ENCODE peak calls at places on chromosomes 5 and 9, in four cellular contexts. Q is neural progenitor cell; L is stimulated activated naive CD8-positive, alpha-beta T cell treated with anti-CD3 and anti-CD28 coated beads, Interleukin-15, amount 100 ng/mL, for 72 hours; W is EH. P is an unnamed sample.
A peak's percentile ranks its signal among the peaks of the same experiment; 100 is the strongest.

GRCh38 chr9:131446276-131446675 is 52.4 kb downstream of the PRRC2B start:
- DNase-seq in Q (no peak), L (no peak), W (no peak), P (no peak)

GRCh38 chr5:419970-420369 is 23.0 kb upstream of the EXOC3 start:
- DNase-seq in W (no peak), Q (no peak), L (no peak), P (no peak)

GRCh38 chr9:134317431-134318414 is 8.5 kb upstream of the RXRA start:
- DNase-seq in W (peak; percentile 89), L (no peak), Q (no peak), P (peak; percentile 49)

GRCh38 chr5:56358703-56359428 is 125.7 kb upstream of the ANKRD55 start:
- DNase-seq in Q (no peak), L (no peak), W (peak; percentile 39), P (peak; percentile 76)

GRCh38 chr5:73718762-73719161 is 92.8 kb downstream of the ARHGEF28 start:
- DNase-seq in Q (no peak), W (no peak), L (no peak), P (no peak)

GRCh38 chr5:140402258-140403074 is 833 bp downstream of the ANKHD1 start:
- DNase-seq in Q (peak; percentile 84), W (peak; percentile 63), L (peak; percentile 64), P (peak; percentile 76)

GRCh38 chr5:158271155-158271554 is 412.2 kb upstream of the CLINT1 start:
- DNase-seq in W (no peak), Q (no peak), L (no peak), P (no peak)

GRCh38 chr9:132996526-132996925 is 18.0 kb downstream of the GFI1B start:
- DNase-seq in Q (no peak), L (no peak), W (no peak), P (no peak)

GRCh38 chr9:95126739-95127138 is 190.8 kb downstream of the FANCC start:
- DNase-seq in Q (no peak), L (no peak), W (no peak), P (no peak)

GRCh38 chr5:76025069-76025468 is 58.1 kb upstream of the SV2C start:
- DNase-seq in Q (no peak), L (no peak), W (no peak), P (no peak)

GRCh38 chr5:145280806-145281205 is 554.3 kb downstream of the PRELID2 start:
- DNase-seq in Q (no peak), W (no peak), L (no peak), P (no peak)

GRCh38 chr9:132006657-132007370 is 72.9 kb downstream of the MED27 start:
- DNase-seq in W (peak; percentile 38), Q (no peak), L (peak; percentile 26), P (no peak)

GRCh38 chr5:111697881-111698757 is 58.9 kb downstream of the NREP start:
- DNase-seq in L (no peak), W (peak; percentile 43), Q (peak; percentile 57), P (peak; percentile 23)

GRCh38 chr9:133733421-133734250 is 4.5 kb downstream of the SARDH start:
- DNase-seq in L (no peak), W (no peak), Q (peak; percentile 16), P (no peak)

GRCh38 chr9:4022435-4023067 is 277.3 kb downstream of the GLIS3 start:
- DNase-seq in Q (no peak), L (no peak), W (no peak), P (no peak)

GRCh38 chr5:9059920-9060691 is 485.8 kb downstream of the SEMA5A start:
- DNase-seq in W (peak; percentile 99), L (no peak), Q (no peak), P (peak; percentile 89)

P was measured in astrocyte of the hippocampus.